ENCODE peak calls at places on chromosomes 6 and 20, in five cellular contexts. M, E, R, Z and B are unnamed samples.

GRCh38 chr20:34525709-34526416 is 9.6 kb downstream of the DYNLRB1 start:
- DNase-seq in M (peak; percentile 96), E (peak; percentile 98), R (no peak), Z (peak; percentile 92), B (no peak)

GRCh38 chr6:19869464-19869863 is 32.3 kb downstream of the ID4 start:
- DNase-seq in M (no peak), E (no peak), R (no peak), Z (no peak), B (no peak)

GRCh38 chr6:133079901-133080300 is 161.3 kb upstream of the EYA4 start:
- DNase-seq in M (no peak), E (no peak), R (no peak), Z (no peak), B (no peak)

GRCh38 chr20:6940052-6940451 is 172.6 kb downstream of the BMP2 start:
- DNase-seq in M (no peak), E (peak; percentile 45), R (no peak), Z (no peak), B (no peak)

GRCh38 chr20:45346291-45346718 is 1.9 kb downstream of the SDC4 start:
- DNase-seq in M (no peak), E (no peak), R (no peak), Z (peak; percentile 67), B (no peak)

GRCh38 chr6:56416247-56416646 is 168.9 kb upstream of the COL21A1 start:
- DNase-seq in M (no peak), E (no peak), R (no peak), Z (no peak), B (no peak)

GRCh38 chr6:88339816-88340215 is 173.7 kb upstream of the CNR1 start:
- DNase-seq in M (no peak), E (no peak), R (no peak), Z (no peak), B (no peak)

GRCh38 chr6:21188505-21189223 is 404.9 kb upstream of the SOX4 start:
- DNase-seq in M (no peak), E (peak; percentile 73), R (no peak), Z (no peak), B (no peak)

GRCh38 chr6:128519132-128519930 is 1.1 kb downstream of the PTPRK start:
- DNase-seq in M (peak; percentile 88), E (peak; percentile 68), R (no peak), Z (peak; percentile 66), B (peak; percentile 70)

GRCh38 chr6:116557863-116558262 is 4.3 kb downstream of the CALHM4 start:
- DNase-seq in M (no peak), E (peak; percentile 89), R (no peak), Z (no peak), B (no peak)

GRCh38 chr20:17901971-17902370 is 66.6 kb downstream of the SNX5 start:
- DNase-seq in M (no peak), E (no peak), R (no peak), Z (no peak), B (no peak)

GRCh38 chr6:162862941-162863340 is 135.2 kb downstream of the PACRG start:
- DNase-seq in M (no peak), E (no peak), R (no peak), Z (no peak), B (no peak)

GRCh38 chr20:37343212-37343993 is 2.5 kb upstream of the SRC start:
- DNase-seq in M (peak; percentile 85), E (peak; percentile 29), R (no peak), Z (no peak), B (peak; percentile 73)

GRCh38 chr6:87093199-87093598 is 1.7 kb downstream of the CGA start:
- DNase-seq in M (no peak), E (no peak), R (no peak), Z (no peak), B (no peak)

GRCh38 chr6:20313086-20313485 is 88.6 kb upstream of the E2F3 start:
- DNase-seq in M (no peak), E (no peak), R (no peak), Z (no peak), B (no peak)

GRCh38 chr6:87731818-87732661 is 30.0 kb upstream of the AKIRIN2 start:
- DNase-seq in M (peak; percentile 98), E (peak; percentile 99), R (no peak), Z (peak; percentile 96), B (peak; percentile 91)

GRCh38 chr6:21103626-21104224 is 489.8 kb upstream of the SOX4 start:
- DNase-seq in M (no peak), E (peak; percentile 22), R (no peak), Z (no peak), B (no peak)

GRCh38 chr6:56536536-56536935 is 106.2 kb downstream of the DST start:
- DNase-seq in M (no peak), E (no peak), R (no peak), Z (no peak), B (no peak)

GRCh38 chr6:33443025-33443424 is 11.4 kb upstream of the ZBTB9 start:
- DNase-seq in M (no peak), E (no peak), R (no peak), Z (no peak), B (no peak)

GRCh38 chr20:42018979-42019378 is 400.8 kb upstream of the CHD6 start:
- DNase-seq in M (no peak), E (no peak), R (no peak), Z (no peak), B (no peak)